ENCODE peak calls at places on chromosomes 4 and X, in ten cellular contexts. One of them, this sample, is unnamed.

GRCh38 chr4:188822698-188823097 is 683.5 kb downstream of the TRIML1 start:
- DNase-seq in prostate gland: no peak
- DNase-seq in H54: peak
- DNase-seq in HepG2: no peak
- DNase-seq in body of pancreas: no peak
- DNase-seq in tibial nerve: no peak
- DNase-seq in heart left ventricle: no peak
- DNase-seq in IMR-90: no peak
- DNase-seq in upper lobe of left lung: no peak
- DNase-seq in A549: peak
- DNase-seq in this sample: no peak

GRCh38 chrX:15356444-15356843 is 21.1 kb upstream of the PIGA start:
- DNase-seq in upper lobe of left lung: no peak
- DNase-seq in IMR-90: peak
- DNase-seq in body of pancreas: no peak
- DNase-seq in H54: no peak
- DNase-seq in HepG2: no peak
- DNase-seq in prostate gland: no peak
- DNase-seq in heart left ventricle: no peak
- DNase-seq in tibial nerve: peak
- DNase-seq in A549: no peak
- DNase-seq in this sample: no peak

GRCh38 chr4:41360911-41361830 is 104.4 kb downstream of the UCHL1 start:
- DNase-seq in HepG2: no peak
- DNase-seq in H54: peak
- DNase-seq in tibial nerve: no peak
- DNase-seq in body of pancreas: peak
- DNase-seq in A549: peak
- DNase-seq in prostate gland: peak
- DNase-seq in heart left ventricle: peak
- DNase-seq in upper lobe of left lung: peak
- DNase-seq in IMR-90: no peak
- DNase-seq in this sample: no peak

GRCh38 chrX:41086627-41086932 is 1.3 kb downstream of the USP9X start:
- DNase-seq in upper lobe of left lung: no peak
- DNase-seq in A549: no peak
- DNase-seq in body of pancreas: peak
- DNase-seq in heart left ventricle: no peak
- DNase-seq in tibial nerve: no peak
- DNase-seq in prostate gland: no peak
- DNase-seq in IMR-90: no peak
- DNase-seq in H54: no peak
- DNase-seq in HepG2: no peak
- DNase-seq in this sample: peak

GRCh38 chr4:124104101-124104500 is 608.4 kb downstream of the ANKRD50 start:
- DNase-seq in H54: no peak
- DNase-seq in heart left ventricle: peak
- DNase-seq in upper lobe of left lung: no peak
- DNase-seq in tibial nerve: no peak
- DNase-seq in body of pancreas: no peak
- DNase-seq in prostate gland: no peak
- DNase-seq in IMR-90: no peak
- DNase-seq in HepG2: no peak
- DNase-seq in A549: no peak
- DNase-seq in this sample: no peak

GRCh38 chrX:145825896-145826295 is 8.3 kb downstream of the SLITRK2 start:
- DNase-seq in IMR-90: no peak
- DNase-seq in heart left ventricle: no peak
- DNase-seq in HepG2: no peak
- DNase-seq in prostate gland: no peak
- DNase-seq in A549: peak
- DNase-seq in tibial nerve: no peak
- DNase-seq in upper lobe of left lung: no peak
- DNase-seq in H54: no peak
- DNase-seq in body of pancreas: peak
- DNase-seq in this sample: no peak

GRCh38 chr4:3611778-3612177 is 79.6 kb upstream of the LRPAP1 start:
- DNase-seq in prostate gland: no peak
- DNase-seq in tibial nerve: no peak
- DNase-seq in H54: no peak
- DNase-seq in HepG2: no peak
- DNase-seq in IMR-90: no peak
- DNase-seq in A549: no peak
- DNase-seq in upper lobe of left lung: peak
- DNase-seq in heart left ventricle: no peak
- DNase-seq in body of pancreas: no peak
- DNase-seq in this sample: no peak

GRCh38 chr4:70993181-70994068 is at the start of gene DCK:
- DNase-seq in HepG2: peak
- DNase-seq in H54: peak
- DNase-seq in tibial nerve: peak
- DNase-seq in body of pancreas: peak
- DNase-seq in A549: peak
- DNase-seq in IMR-90: peak
- DNase-seq in heart left ventricle: peak
- DNase-seq in prostate gland: peak
- DNase-seq in upper lobe of left lung: peak
- DNase-seq in this sample: peak

GRCh38 chr4:25862411-25863346 is at the start of gene SEL1L3:
- DNase-seq in body of pancreas: peak
- DNase-seq in prostate gland: peak
- DNase-seq in A549: peak
- DNase-seq in HepG2: no peak
- DNase-seq in IMR-90: no peak
- DNase-seq in heart left ventricle: peak
- DNase-seq in H54: peak
- DNase-seq in tibial nerve: no peak
- DNase-seq in upper lobe of left lung: peak
- DNase-seq in this sample: peak

GRCh38 chr4:68361146-68361589 is 11.3 kb upstream of the YTHDC1 start:
- DNase-seq in heart left ventricle: no peak
- DNase-seq in IMR-90: peak
- DNase-seq in body of pancreas: no peak
- DNase-seq in tibial nerve: no peak
- DNase-seq in upper lobe of left lung: no peak
- DNase-seq in A549: peak
- DNase-seq in H54: no peak
- DNase-seq in HepG2: peak
- DNase-seq in prostate gland: no peak
- DNase-seq in this sample: no peak

GRCh38 chr4:17356926-17357325 is 155.0 kb downstream of the QDPR start:
- DNase-seq in H54: no peak
- DNase-seq in A549: no peak
- DNase-seq in IMR-90: no peak
- DNase-seq in body of pancreas: no peak
- DNase-seq in HepG2: no peak
- DNase-seq in prostate gland: no peak
- DNase-seq in upper lobe of left lung: no peak
- DNase-seq in tibial nerve: no peak
- DNase-seq in heart left ventricle: no peak
- DNase-seq in this sample: no peak

GRCh38 chr4:131459430-131460101 is 1689.5 kb upstream of the PCDH10 start:
- DNase-seq in IMR-90: no peak
- DNase-seq in upper lobe of left lung: no peak
- DNase-seq in body of pancreas: no peak
- DNase-seq in A549: no peak
- DNase-seq in prostate gland: no peak
- DNase-seq in heart left ventricle: no peak
- DNase-seq in tibial nerve: no peak
- DNase-seq in HepG2: no peak
- DNase-seq in H54: no peak
- DNase-seq in this sample: no peak

GRCh38 chr4:170128219-170128804 is 38.6 kb upstream of the AADAT start:
- DNase-seq in H54: no peak
- DNase-seq in HepG2: no peak
- DNase-seq in tibial nerve: no peak
- DNase-seq in IMR-90: no peak
- DNase-seq in heart left ventricle: no peak
- DNase-seq in A549: no peak
- DNase-seq in upper lobe of left lung: no peak
- DNase-seq in body of pancreas: no peak
- DNase-seq in prostate gland: peak
- DNase-seq in this sample: no peak

GRCh38 chr4:88054909-88055308 is 47.5 kb downstream of the PKD2 start:
- DNase-seq in A549: peak
- DNase-seq in body of pancreas: peak
- DNase-seq in tibial nerve: peak
- DNase-seq in HepG2: peak
- DNase-seq in heart left ventricle: no peak
- DNase-seq in upper lobe of left lung: no peak
- DNase-seq in H54: peak
- DNase-seq in prostate gland: peak
- DNase-seq in IMR-90: peak
- DNase-seq in this sample: peak

GRCh38 chr4:11471613-11472012 is 42.9 kb upstream of the HS3ST1 start:
- DNase-seq in prostate gland: no peak
- DNase-seq in HepG2: no peak
- DNase-seq in IMR-90: no peak
- DNase-seq in tibial nerve: peak
- DNase-seq in body of pancreas: peak
- DNase-seq in heart left ventricle: no peak
- DNase-seq in A549: no peak
- DNase-seq in upper lobe of left lung: no peak
- DNase-seq in H54: no peak
- DNase-seq in this sample: no peak
- TF ChIP-seq POLR2A in prostate gland: no peak
- TF ChIP-seq POLR2A in HepG2: no peak
- TF ChIP-seq POLR2A in IMR-90: no peak
- TF ChIP-seq POLR2A in tibial nerve: no peak
- TF ChIP-seq POLR2A in body of pancreas: no peak
- TF ChIP-seq POLR2A in heart left ventricle: no peak
- TF ChIP-seq POLR2A in A549: no peak
- TF ChIP-seq POLR2A in upper lobe of left lung: no peak
- TF ChIP-seq POLR2A in H54: no peak
- TF ChIP-seq POLR2A in this sample: no peak

GRCh38 chrX:51494409-51494808 is 2.0 kb downstream of the NUDT11 start:
- DNase-seq in upper lobe of left lung: no peak
- DNase-seq in tibial nerve: no peak
- DNase-seq in HepG2: no peak
- DNase-seq in IMR-90: no peak
- DNase-seq in body of pancreas: no peak
- DNase-seq in heart left ventricle: no peak
- DNase-seq in H54: no peak
- DNase-seq in prostate gland: no peak
- DNase-seq in A549: peak
- DNase-seq in this sample: no peak

DNA sequence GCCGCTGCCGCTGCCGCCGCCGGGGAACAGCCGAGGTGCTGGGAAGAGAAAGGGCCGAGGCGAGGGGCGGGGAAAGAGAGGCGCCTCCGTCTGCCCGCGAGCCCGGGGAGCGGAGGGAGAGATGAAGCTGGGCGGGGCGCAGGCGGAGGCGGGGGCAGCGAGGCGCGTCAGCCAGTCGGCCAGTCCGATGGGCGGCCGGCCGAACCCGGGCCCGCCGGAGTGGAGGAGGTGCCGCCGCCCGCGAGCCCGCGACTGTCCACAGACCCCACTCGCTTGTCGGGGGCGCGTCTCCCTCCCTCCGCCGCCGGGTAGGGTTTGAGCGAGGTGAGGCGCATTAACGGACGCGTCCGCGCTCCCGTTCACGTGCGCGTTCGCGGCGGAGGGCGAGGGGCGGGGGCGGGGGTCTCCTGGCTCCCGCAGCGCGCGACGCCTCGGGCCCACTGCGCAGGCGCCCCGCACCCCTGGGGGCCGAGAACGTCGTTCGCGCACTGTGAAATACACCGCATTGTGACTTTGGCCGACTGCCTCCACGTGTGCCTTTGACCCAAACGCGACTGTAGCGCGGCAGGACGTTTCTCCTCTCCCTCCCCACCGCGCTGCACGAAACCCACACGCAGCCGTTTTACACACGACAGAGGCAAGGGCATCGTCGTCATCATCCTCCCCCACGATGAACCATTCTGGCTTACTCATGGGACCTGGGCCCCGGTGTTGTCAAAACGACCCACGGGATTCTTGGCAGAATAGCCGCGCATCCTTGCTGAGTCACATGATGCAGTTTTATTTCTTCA is at the start of gene NUDT11:
- DNase-seq in heart left ventricle: peak
- DNase-seq in prostate gland: peak
- DNase-seq in HepG2: no peak
- DNase-seq in body of pancreas: peak
- DNase-seq in upper lobe of left lung: peak
- DNase-seq in H54: peak
- DNase-seq in A549: peak
- DNase-seq in tibial nerve: peak
- DNase-seq in IMR-90: peak
- DNase-seq in this sample: peak
- TF ChIP-seq POLR2A in heart left ventricle: no peak
- TF ChIP-seq POLR2A in prostate gland: no peak
- TF ChIP-seq POLR2A in HepG2: no peak
- TF ChIP-seq POLR2A in body of pancreas: no peak
- TF ChIP-seq POLR2A in upper lobe of left lung: no peak
- TF ChIP-seq POLR2A in H54: no peak
- TF ChIP-seq POLR2A in A549: no peak
- TF ChIP-seq POLR2A in tibial nerve: no peak
- TF ChIP-seq POLR2A in IMR-90: no peak
- TF ChIP-seq POLR2A in this sample: no peak

GRCh38 chr4:167955006-167955405 is 137.3 kb upstream of the ANXA10 start:
- DNase-seq in H54: no peak
- DNase-seq in tibial nerve: no peak
- DNase-seq in HepG2: no peak
- DNase-seq in A549: no peak
- DNase-seq in IMR-90: no peak
- DNase-seq in upper lobe of left lung: no peak
- DNase-seq in body of pancreas: no peak
- DNase-seq in heart left ventricle: no peak
- DNase-seq in prostate gland: no peak
- DNase-seq in this sample: no peak

GRCh38 chr4:167956676-167957075 is 135.7 kb upstream of the ANXA10 start:
- DNase-seq in body of pancreas: no peak
- DNase-seq in H54: no peak
- DNase-seq in IMR-90: peak
- DNase-seq in heart left ventricle: no peak
- DNase-seq in HepG2: no peak
- DNase-seq in prostate gland: no peak
- DNase-seq in A549: no peak
- DNase-seq in tibial nerve: no peak
- DNase-seq in upper lobe of left lung: no peak
- DNase-seq in this sample: no peak
- TF ChIP-seq POLR2A in body of pancreas: no peak
- TF ChIP-seq POLR2A in H54: no peak
- TF ChIP-seq POLR2A in IMR-90: no peak
- TF ChIP-seq POLR2A in heart left ventricle: no peak
- TF ChIP-seq POLR2A in HepG2: no peak
- TF ChIP-seq POLR2A in prostate gland: no peak
- TF ChIP-seq POLR2A in A549: no peak
- TF ChIP-seq POLR2A in tibial nerve: no peak
- TF ChIP-seq POLR2A in upper lobe of left lung: no peak
- TF ChIP-seq POLR2A in this sample: no peak

DNA sequence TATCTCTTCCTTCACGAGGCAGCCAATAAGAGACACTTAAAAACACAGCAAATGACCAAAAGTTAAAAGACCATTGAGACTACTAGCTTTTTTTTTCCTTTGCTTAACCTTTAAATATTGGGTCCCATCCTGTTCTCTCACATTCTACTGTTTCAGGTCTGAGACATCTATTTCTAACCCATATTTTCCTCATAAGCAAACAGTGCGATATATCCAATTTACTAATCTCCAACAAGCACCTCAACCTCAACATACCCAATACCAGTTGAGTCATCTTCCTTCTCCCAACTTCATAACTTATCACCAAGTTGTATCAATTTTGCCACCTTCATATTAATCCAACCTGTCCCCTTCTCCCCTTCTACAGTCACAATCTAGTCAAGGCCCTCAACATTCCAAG is 7.0 kb downstream of the AWAT1 start:
- DNase-seq in upper lobe of left lung: no peak
- DNase-seq in H54: no peak
- DNase-seq in A549: no peak
- DNase-seq in HepG2: no peak
- DNase-seq in body of pancreas: no peak
- DNase-seq in heart left ventricle: no peak
- DNase-seq in prostate gland: no peak
- DNase-seq in IMR-90: no peak
- DNase-seq in tibial nerve: no peak
- DNase-seq in this sample: no peak
- TF ChIP-seq POLR2A in upper lobe of left lung: no peak
- TF ChIP-seq POLR2A in H54: no peak
- TF ChIP-seq POLR2A in A549: no peak
- TF ChIP-seq POLR2A in HepG2: no peak
- TF ChIP-seq POLR2A in body of pancreas: no peak
- TF ChIP-seq POLR2A in heart left ventricle: no peak
- TF ChIP-seq POLR2A in prostate gland: no peak
- TF ChIP-seq POLR2A in IMR-90: no peak
- TF ChIP-seq POLR2A in tibial nerve: no peak
- TF ChIP-seq POLR2A in this sample: no peak

This sample was measured in erythroblast.